ENCODE peak calls at places on chromosomes 2 and 18, in eight cellular contexts. O is H54, F is uterus, B is IMR-90, Z is prostate gland, T is GM12891, S is ovary, H is endothelial cell of umbilical vein. C is an unnamed sample.

GRCh38 chr2:54899576-54900200 is 150.6 kb downstream of the RTN4 start:
- DNase-seq in O (no peak), F (no peak), B (peak), Z (peak), T (no peak), S (no peak), H (peak), C (no peak)

GRCh38 chr2:191274404-191274803 is 29.2 kb downstream of the MYO1B start:
- DNase-seq in O (no peak), F (no peak), B (no peak), Z (no peak), T (no peak), S (no peak), H (no peak), C (no peak)

GRCh38 chr2:107633580-107634147 is 193.0 kb upstream of the RGPD4 start:
- DNase-seq in O (peak), F (no peak), B (peak), Z (no peak), T (no peak), S (no peak), H (no peak), C (no peak)

GRCh38 chr2:193584001-193584400 is 1389.3 kb upstream of the TMEFF2 start:
- DNase-seq in O (peak), F (no peak), B (peak), Z (no peak), T (no peak), S (no peak), H (no peak), C (no peak)

GRCh38 chr18:69974365-69974764 is 26.7 kb upstream of the CD226 start:
- DNase-seq in O (no peak), F (no peak), B (peak), Z (no peak), T (no peak), S (no peak), H (no peak), C (no peak)

GRCh38 chr18:48884306-48885235 is 66.2 kb downstream of the SMAD7 start:
- DNase-seq in O (no peak), F (peak), B (no peak), Z (no peak), T (no peak), S (peak), H (no peak), C (peak)

GRCh38 chr2:98607741-98608117 is 583 bp downstream of the COA5 start:
- DNase-seq in O (no peak), F (no peak), B (peak), Z (no peak), T (no peak), S (no peak), H (no peak), C (no peak)

GRCh38 chr2:10646153-10646552 is 43.6 kb downstream of the NOL10 start:
- DNase-seq in O (no peak), F (no peak), B (peak), Z (no peak), T (no peak), S (no peak), H (no peak), C (no peak)

GRCh38 chr2:129444417-129445150 is 534.9 kb upstream of the RAB6C start:
- DNase-seq in O (no peak), F (no peak), B (no peak), Z (no peak), T (no peak), S (no peak), H (no peak), C (no peak)

GRCh38 chr2:47093626-47094025 is 61.5 kb downstream of the STPG4 start:
- DNase-seq in O (no peak), F (no peak), B (no peak), Z (no peak), T (no peak), S (no peak), H (no peak), C (no peak)

GRCh38 chr18:74378179-74378682 is 62.6 kb downstream of the C18orf63 start:
- DNase-seq in O (no peak), F (no peak), B (no peak), Z (no peak), T (no peak), S (no peak), H (no peak), C (no peak)

GRCh38 chr2:223090540-223091235 is 38.7 kb downstream of the KCNE4 start:
- DNase-seq in O (no peak), F (no peak), B (no peak), Z (no peak), T (no peak), S (no peak), H (no peak), C (no peak)

GRCh38 chr2:86249843-86250402 is 50.7 kb downstream of the MRPL35 start:
- DNase-seq in O (no peak), F (no peak), B (no peak), Z (no peak), T (no peak), S (no peak), H (no peak), C (peak)

GRCh38 chr2:150013011-150013410 is 425.4 kb upstream of the MMADHC start:
- DNase-seq in O (no peak), F (no peak), B (peak), Z (no peak), T (no peak), S (no peak), H (peak), C (no peak)

GRCh38 chr2:234635284-234635683 is 138.4 kb upstream of the ARL4C start:
- DNase-seq in O (no peak), F (no peak), B (peak), Z (no peak), T (no peak), S (no peak), H (peak), C (no peak)

GRCh38 chr18:62128157-62128556 is 58.7 kb downstream of the PIGN start:
- DNase-seq in O (no peak), F (no peak), B (peak), Z (peak), T (no peak), S (no peak), H (peak), C (no peak)

GRCh38 chr2:54665436-54665856 is 58.0 kb upstream of the EML6 start:
- DNase-seq in O (no peak), F (no peak), B (peak), Z (no peak), T (no peak), S (peak), H (peak), C (no peak)

GRCh38 chr2:167761465-167762136 is 485.8 kb downstream of the STK39 start:
- DNase-seq in O (no peak), F (no peak), B (no peak), Z (no peak), T (no peak), S (no peak), H (no peak), C (no peak)

GRCh38 chr2:161373939-161374338 is 42.2 kb upstream of the TBR1 start:
- DNase-seq in O (no peak), F (no peak), B (peak), Z (no peak), T (no peak), S (no peak), H (no peak), C (no peak)

GRCh38 chr2:47907097-47907781 is 941 bp upstream of the FBXO11 start:
- DNase-seq in O (no peak), F (peak), B (no peak), Z (peak), T (no peak), S (no peak), H (no peak), C (no peak)

GRCh38 chr2:28904295-28904694 is 9.8 kb downstream of the WDR43 start:
- DNase-seq in O (peak), F (no peak), B (peak), Z (no peak), T (no peak), S (no peak), H (no peak), C (no peak)

GRCh38 chr2:73986085-73986680 is 1.5 kb downstream of the TET3 start:
- DNase-seq in O (no peak), F (peak), B (no peak), Z (no peak), T (no peak), S (no peak), H (no peak), C (no peak)

GRCh38 chr18:47558110-47558750 is 306.8 kb upstream of the SKOR2 start:
- DNase-seq in O (no peak), F (no peak), B (no peak), Z (no peak), T (no peak), S (no peak), H (no peak), C (no peak)

GRCh38 chr2:106018141-106018540 is 176.0 kb downstream of the UXS1 start:
- DNase-seq in O (no peak), F (no peak), B (no peak), Z (no peak), T (no peak), S (no peak), H (no peak), C (no peak)

GRCh38 chr2:39948016-39948719 is 169.1 kb upstream of the THUMPD2 start:
- DNase-seq in O (no peak), F (no peak), B (peak), Z (no peak), T (no peak), S (no peak), H (peak), C (no peak)

GRCh38 chr2:235575431-235575830 is 81.6 kb downstream of the AGAP1 start:
- DNase-seq in O (no peak), F (no peak), B (no peak), Z (no peak), T (no peak), S (no peak), H (no peak), C (no peak)

GRCh38 chr2:188665196-188665595 is 309.0 kb upstream of the COL3A1 start:
- DNase-seq in O (no peak), F (no peak), B (peak), Z (no peak), T (no peak), S (no peak), H (peak), C (no peak)

GRCh38 chr18:21129586-21130216 is 18.1 kb upstream of the ROCK1 start:
- DNase-seq in O (no peak), F (no peak), B (peak), Z (no peak), T (no peak), S (no peak), H (no peak), C (no peak)

GRCh38 chr2:10302479-10303173 is at the start of gene HPCAL1:
- DNase-seq in O (peak), F (peak), B (peak), Z (peak), T (peak), S (peak), H (peak), C (peak)

GRCh38 chr2:38581193-38582147 is 21.3 kb downstream of the HNRNPLL start:
- DNase-seq in O (no peak), F (no peak), B (peak), Z (peak), T (no peak), S (peak), H (peak), C (no peak)

GRCh38 chr18:75504469-75504868 is 77.0 kb upstream of the SMIM21 start:
- DNase-seq in O (no peak), F (no peak), B (no peak), Z (no peak), T (no peak), S (no peak), H (no peak), C (no peak)

GRCh38 chr2:188966079-188966571 is 8.0 kb upstream of the COL3A1 start:
- DNase-seq in O (no peak), F (no peak), B (no peak), Z (no peak), T (no peak), S (no peak), H (no peak), C (no peak)

GRCh38 chr18:35511428-35511827 is 13.7 kb upstream of the INO80C start:
- DNase-seq in O (no peak), F (no peak), B (no peak), Z (no peak), T (no peak), S (no peak), H (no peak), C (no peak)

GRCh38 chr2:75570948-75571729 is 10.4 kb upstream of the EVA1A start:
- DNase-seq in O (no peak), F (no peak), B (peak), Z (no peak), T (no peak), S (no peak), H (peak), C (no peak)

GRCh38 chr2:10016802-10017258 is 26.5 kb upstream of the KLF11 start:
- DNase-seq in O (no peak), F (no peak), B (no peak), Z (no peak), T (no peak), S (no peak), H (no peak), C (no peak)

GRCh38 chr2:203891474-203891873 is 23.9 kb downstream of the CTLA4 start:
- DNase-seq in O (no peak), F (no peak), B (no peak), Z (no peak), T (no peak), S (no peak), H (no peak), C (peak)

GRCh38 chr2:217902281-217903141 is 100.3 kb downstream of the TNS1 start:
- DNase-seq in O (no peak), F (peak), B (peak), Z (peak), T (no peak), S (peak), H (peak), C (peak)

GRCh38 chr18:50203801-50204604 is 9.1 kb upstream of the MYO5B start:
- DNase-seq in O (peak), F (no peak), B (peak), Z (peak), T (no peak), S (no peak), H (peak), C (no peak)

DNA sequence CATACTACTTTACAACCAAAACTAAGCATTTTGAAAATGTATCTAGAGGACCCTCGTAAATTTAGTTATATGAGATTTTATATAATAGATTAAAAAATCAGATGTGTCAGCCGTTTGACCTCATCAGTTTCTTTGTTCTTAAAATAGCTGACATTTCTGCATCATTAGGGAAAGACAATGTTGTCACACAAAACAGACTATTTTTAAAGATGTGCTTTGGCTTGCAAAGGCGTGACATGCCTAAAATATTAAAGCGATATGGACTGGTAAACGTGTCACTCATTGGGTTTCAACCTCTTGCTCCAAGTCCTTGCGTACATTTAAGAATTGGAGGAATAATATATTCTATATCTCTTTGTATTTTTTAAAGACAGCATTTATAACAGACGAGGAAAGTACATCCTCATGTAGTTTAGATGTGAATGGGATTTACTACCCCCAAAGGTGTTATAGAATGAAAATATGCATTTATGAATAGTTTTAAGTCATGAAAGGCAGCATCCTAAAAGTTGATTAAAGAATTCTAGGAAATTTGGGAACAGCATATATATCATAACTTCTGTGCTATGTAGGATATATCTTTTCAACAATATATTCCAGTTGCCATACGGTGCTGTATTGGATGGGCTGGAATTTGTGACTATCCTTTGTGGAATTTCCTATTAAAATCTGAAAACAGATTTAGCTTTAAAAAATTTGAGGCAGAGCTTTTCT is 3.8 kb downstream of the MYL12A start:
- DNase-seq in O (no peak), F (no peak), B (no peak), Z (no peak), T (no peak), S (no peak), H (peak), C (no peak)
- TF ChIP-seq POLR2A in O (no peak), F (no peak), B (no peak), Z (no peak), T (peak), S (no peak), H (no peak), C (no peak)

GRCh38 chr18:58314284-58314683 is 270.3 kb downstream of the NEDD4L start:
- DNase-seq in O (no peak), F (peak), B (peak), Z (peak), T (no peak), S (no peak), H (peak), C (peak)
- TF ChIP-seq POLR2A in O (no peak), F (no peak), B (no peak), Z (peak), T (no peak), S (no peak), H (no peak), C (no peak)

DNA sequence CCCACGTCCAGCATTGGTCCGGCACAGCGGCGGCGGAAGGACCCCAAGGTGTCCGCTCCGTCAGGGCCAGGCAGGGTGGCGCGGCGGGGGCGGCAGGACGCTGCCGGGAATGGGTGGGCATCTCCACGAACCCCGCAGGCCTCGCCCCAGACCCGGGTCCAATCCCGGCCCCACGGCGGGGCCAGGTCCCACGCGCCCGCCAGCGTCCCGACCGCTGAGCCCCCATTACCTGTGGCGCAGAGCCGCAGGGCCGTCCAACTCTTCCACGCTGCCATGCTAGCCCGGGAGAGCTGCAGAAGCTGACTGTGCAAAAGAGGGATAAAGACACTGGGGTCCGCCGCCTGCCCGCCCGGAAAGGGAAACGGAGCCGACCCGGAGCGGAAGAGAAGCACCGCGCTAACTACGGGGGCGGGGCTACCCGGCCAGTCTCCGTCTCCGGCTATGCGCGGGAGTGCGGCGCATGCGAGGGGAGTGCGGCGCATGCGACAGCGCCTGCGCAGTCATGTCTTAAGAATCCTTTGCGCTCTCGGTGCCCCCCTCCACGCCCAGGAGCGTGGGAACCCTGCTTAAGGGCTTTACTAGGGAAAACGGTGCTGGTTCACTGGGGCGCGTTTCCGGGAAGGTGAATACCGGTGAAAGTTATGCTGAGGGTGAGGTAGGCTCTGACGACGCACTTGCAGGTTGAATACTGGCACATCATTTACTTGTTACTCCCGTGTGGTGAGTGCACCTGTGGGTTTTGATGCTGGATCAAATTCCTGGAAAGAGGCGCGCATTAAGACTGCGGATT is at the start of gene TMX3:
- DNase-seq in O (peak), F (peak), B (peak), Z (peak), T (peak), S (peak), H (peak), C (peak)
- TF ChIP-seq POLR2A in O (peak), F (no peak), B (no peak), Z (no peak), T (no peak), S (no peak), H (peak), C (no peak)

GRCh38 chr2:80078290-80079036 is 226.1 kb downstream of the LRRTM1 start:
- DNase-seq in O (no peak), F (no peak), B (no peak), Z (no peak), T (no peak), S (no peak), H (no peak), C (no peak)
- TF ChIP-seq POLR2A in O (no peak), F (no peak), B (no peak), Z (no peak), T (no peak), S (no peak), H (no peak), C (no peak)

GRCh38 chr2:171434671-171434980 is 600 bp downstream of the DCAF17 start:
- DNase-seq in O (no peak), F (no peak), B (no peak), Z (peak), T (no peak), S (peak), H (no peak), C (peak)
- TF ChIP-seq POLR2A in O (peak), F (no peak), B (no peak), Z (no peak), T (no peak), S (no peak), H (peak), C (no peak)